ENCODE peak calls at places on chromosomes 1 and 21, in nine cellular contexts. One of them, this sample, is unnamed.

GRCh38 chr1:48596036-48596435 is 124.0 kb upstream of the SPATA6 start:
- DNase-seq in CD4-positive, alpha-beta T cell: no peak
- DNase-seq in HCT116: no peak
- DNase-seq in CD8-positive, alpha-beta T cell: no peak
- DNase-seq in astrocyte: peak
- DNase-seq in breast epithelium: no peak
- DNase-seq in PC-3: no peak
- DNase-seq in AG04450: no peak
- DNase-seq in psoas muscle: no peak
- DNase-seq in this sample: peak

GRCh38 chr1:8412183-8412831 is 94.4 kb downstream of the SLC45A1 start:
- DNase-seq in CD4-positive, alpha-beta T cell: no peak
- DNase-seq in HCT116: no peak
- DNase-seq in CD8-positive, alpha-beta T cell: no peak
- DNase-seq in astrocyte: peak
- DNase-seq in breast epithelium: no peak
- DNase-seq in PC-3: peak
- DNase-seq in AG04450: peak
- DNase-seq in psoas muscle: no peak
- DNase-seq in this sample: no peak

GRCh38 chr21:39713905-39714304 is 31.1 kb upstream of the IGSF5 start:
- DNase-seq in CD4-positive, alpha-beta T cell: no peak
- DNase-seq in HCT116: no peak
- DNase-seq in CD8-positive, alpha-beta T cell: no peak
- DNase-seq in astrocyte: no peak
- DNase-seq in breast epithelium: no peak
- DNase-seq in PC-3: no peak
- DNase-seq in AG04450: no peak
- DNase-seq in psoas muscle: no peak
- DNase-seq in this sample: no peak

GRCh38 chr1:38577937-38578443 is 281.6 kb downstream of the RRAGC start:
- DNase-seq in CD4-positive, alpha-beta T cell: no peak
- DNase-seq in HCT116: no peak
- DNase-seq in CD8-positive, alpha-beta T cell: no peak
- DNase-seq in astrocyte: peak
- DNase-seq in breast epithelium: no peak
- DNase-seq in PC-3: no peak
- DNase-seq in AG04450: no peak
- DNase-seq in psoas muscle: no peak
- DNase-seq in this sample: no peak

GRCh38 chr1:151705146-151705545 is 11.5 kb downstream of the CELF3 start:
- DNase-seq in CD4-positive, alpha-beta T cell: no peak
- DNase-seq in HCT116: no peak
- DNase-seq in CD8-positive, alpha-beta T cell: no peak
- DNase-seq in astrocyte: no peak
- DNase-seq in breast epithelium: no peak
- DNase-seq in PC-3: no peak
- DNase-seq in AG04450: no peak
- DNase-seq in psoas muscle: no peak
- DNase-seq in this sample: no peak

GRCh38 chr1:19764848-19765247 is 34.9 kb downstream of the TMCO4 start:
- DNase-seq in CD4-positive, alpha-beta T cell: no peak
- DNase-seq in HCT116: no peak
- DNase-seq in CD8-positive, alpha-beta T cell: no peak
- DNase-seq in astrocyte: peak
- DNase-seq in breast epithelium: no peak
- DNase-seq in PC-3: no peak
- DNase-seq in AG04450: no peak
- DNase-seq in psoas muscle: no peak
- DNase-seq in this sample: no peak

GRCh38 chr21:38159355-38159754 is 97.4 kb upstream of the KCNJ15 start:
- DNase-seq in CD4-positive, alpha-beta T cell: peak
- DNase-seq in HCT116: peak
- DNase-seq in CD8-positive, alpha-beta T cell: peak
- DNase-seq in astrocyte: peak
- DNase-seq in breast epithelium: no peak
- DNase-seq in PC-3: peak
- DNase-seq in AG04450: peak
- DNase-seq in psoas muscle: peak
- DNase-seq in this sample: peak

GRCh38 chr1:110707257-110707656 is 32.5 kb upstream of the KCNA3 start:
- DNase-seq in CD4-positive, alpha-beta T cell: no peak
- DNase-seq in HCT116: no peak
- DNase-seq in CD8-positive, alpha-beta T cell: no peak
- DNase-seq in astrocyte: no peak
- DNase-seq in breast epithelium: no peak
- DNase-seq in PC-3: no peak
- DNase-seq in AG04450: no peak
- DNase-seq in psoas muscle: no peak
- DNase-seq in this sample: no peak

GRCh38 chr1:144551543-144552424 is 40.9 kb upstream of the PPIAL4F start:
- DNase-seq in CD4-positive, alpha-beta T cell: peak
- DNase-seq in HCT116: peak
- DNase-seq in CD8-positive, alpha-beta T cell: peak
- DNase-seq in astrocyte: peak
- DNase-seq in breast epithelium: peak
- DNase-seq in PC-3: no peak
- DNase-seq in AG04450: peak
- DNase-seq in psoas muscle: peak
- DNase-seq in this sample: peak

GRCh38 chr1:198155253-198155652 is 1.5 kb upstream of the NEK7 start:
- DNase-seq in CD4-positive, alpha-beta T cell: no peak
- DNase-seq in HCT116: peak
- DNase-seq in CD8-positive, alpha-beta T cell: no peak
- DNase-seq in astrocyte: peak
- DNase-seq in breast epithelium: no peak
- DNase-seq in PC-3: peak
- DNase-seq in AG04450: no peak
- DNase-seq in psoas muscle: no peak
- DNase-seq in this sample: no peak

GRCh38 chr1:198157241-198157846 is 546 bp downstream of the NEK7 start:
- DNase-seq in CD4-positive, alpha-beta T cell: peak
- DNase-seq in HCT116: peak
- DNase-seq in CD8-positive, alpha-beta T cell: peak
- DNase-seq in astrocyte: peak
- DNase-seq in breast epithelium: peak
- DNase-seq in PC-3: peak
- DNase-seq in AG04450: peak
- DNase-seq in psoas muscle: peak
- DNase-seq in this sample: peak

GRCh38 chr1:198156111-198156744 is 570 bp upstream of the NEK7 start:
- DNase-seq in CD4-positive, alpha-beta T cell: peak
- DNase-seq in HCT116: peak
- DNase-seq in CD8-positive, alpha-beta T cell: peak
- DNase-seq in astrocyte: peak
- DNase-seq in breast epithelium: peak
- DNase-seq in PC-3: peak
- DNase-seq in AG04450: no peak
- DNase-seq in psoas muscle: peak
- DNase-seq in this sample: peak

GRCh38 chr1:198157847-198158765 is 1.3 kb downstream of the NEK7 start:
- DNase-seq in CD4-positive, alpha-beta T cell: no peak
- DNase-seq in HCT116: no peak
- DNase-seq in CD8-positive, alpha-beta T cell: no peak
- DNase-seq in astrocyte: peak
- DNase-seq in breast epithelium: no peak
- DNase-seq in PC-3: peak
- DNase-seq in AG04450: no peak
- DNase-seq in psoas muscle: no peak
- DNase-seq in this sample: peak

GRCh38 chr1:198156745-198157240 is at the start of gene NEK7:
- DNase-seq in CD4-positive, alpha-beta T cell: peak
- DNase-seq in HCT116: peak
- DNase-seq in CD8-positive, alpha-beta T cell: peak
- DNase-seq in astrocyte: peak
- DNase-seq in breast epithelium: peak
- DNase-seq in PC-3: peak
- DNase-seq in AG04450: no peak
- DNase-seq in psoas muscle: peak
- DNase-seq in this sample: peak
- TF ChIP-seq CTCF in CD4-positive, alpha-beta T cell: no peak
- TF ChIP-seq CTCF in HCT116: no peak
- TF ChIP-seq CTCF in CD8-positive, alpha-beta T cell: no peak
- TF ChIP-seq CTCF in astrocyte: no peak
- TF ChIP-seq CTCF in breast epithelium: no peak
- TF ChIP-seq CTCF in PC-3: no peak
- TF ChIP-seq CTCF in AG04450: no peak
- TF ChIP-seq CTCF in psoas muscle: peak
- TF ChIP-seq CTCF in this sample: peak

DNA sequence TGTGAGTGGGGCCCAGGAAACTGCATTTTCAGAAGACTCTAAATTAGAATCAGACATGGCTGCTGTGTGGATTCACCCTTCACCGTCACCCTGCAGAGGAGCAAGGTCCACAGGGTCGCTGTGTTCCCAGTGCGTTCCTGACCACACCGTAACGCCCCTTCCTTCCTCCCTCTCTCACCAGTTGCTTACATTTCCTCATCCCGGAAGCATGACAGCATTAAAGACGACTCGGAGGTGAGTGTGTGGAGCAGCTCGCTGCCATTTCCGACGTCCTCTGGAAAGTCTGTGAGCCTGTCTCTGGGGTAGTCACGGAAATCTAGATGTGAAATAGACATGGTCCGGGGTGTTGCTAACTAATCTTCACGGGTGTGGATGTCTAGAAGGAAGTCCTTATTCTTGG is 45.9 kb downstream of the FAAP20 start:
- DNase-seq in CD4-positive, alpha-beta T cell: peak
- DNase-seq in HCT116: no peak
- DNase-seq in CD8-positive, alpha-beta T cell: peak
- DNase-seq in astrocyte: no peak
- DNase-seq in breast epithelium: no peak
- DNase-seq in PC-3: no peak
- DNase-seq in AG04450: no peak
- DNase-seq in psoas muscle: no peak
- DNase-seq in this sample: no peak
- H3K27ac ChIP-seq in CD4-positive, alpha-beta T cell: peak
- H3K27ac ChIP-seq in HCT116: no peak
- H3K27ac ChIP-seq in CD8-positive, alpha-beta T cell: peak
- H3K27ac ChIP-seq in astrocyte: no peak
- H3K27ac ChIP-seq in breast epithelium: no peak
- H3K27ac ChIP-seq in PC-3: no peak
- H3K27ac ChIP-seq in AG04450: no peak
- H3K27ac ChIP-seq in psoas muscle: no peak
- H3K27ac ChIP-seq in this sample: no peak

GRCh38 chr1:40978886-40979240 is 633 bp upstream of the CTPS1 start:
- DNase-seq in CD4-positive, alpha-beta T cell: no peak
- DNase-seq in HCT116: no peak
- DNase-seq in CD8-positive, alpha-beta T cell: no peak
- DNase-seq in astrocyte: no peak
- DNase-seq in breast epithelium: no peak
- DNase-seq in PC-3: no peak
- DNase-seq in AG04450: no peak
- DNase-seq in psoas muscle: no peak
- DNase-seq in this sample: no peak

GRCh38 chr1:40977721-40978120 is 1.8 kb upstream of the CTPS1 start:
- DNase-seq in CD4-positive, alpha-beta T cell: no peak
- DNase-seq in HCT116: no peak
- DNase-seq in CD8-positive, alpha-beta T cell: no peak
- DNase-seq in astrocyte: peak
- DNase-seq in breast epithelium: no peak
- DNase-seq in PC-3: no peak
- DNase-seq in AG04450: no peak
- DNase-seq in psoas muscle: no peak
- DNase-seq in this sample: no peak

GRCh38 chr1:40980453-40981121 is 1.1 kb downstream of the CTPS1 start:
- DNase-seq in CD4-positive, alpha-beta T cell: peak
- DNase-seq in HCT116: no peak
- DNase-seq in CD8-positive, alpha-beta T cell: peak
- DNase-seq in astrocyte: no peak
- DNase-seq in breast epithelium: no peak
- DNase-seq in PC-3: peak
- DNase-seq in AG04450: no peak
- DNase-seq in psoas muscle: no peak
- DNase-seq in this sample: peak

GRCh38 chr1:40980068-40980452 is 564 bp downstream of the CTPS1 start:
- DNase-seq in CD4-positive, alpha-beta T cell: no peak
- DNase-seq in HCT116: no peak
- DNase-seq in CD8-positive, alpha-beta T cell: no peak
- DNase-seq in astrocyte: no peak
- DNase-seq in breast epithelium: no peak
- DNase-seq in PC-3: no peak
- DNase-seq in AG04450: no peak
- DNase-seq in psoas muscle: no peak
- DNase-seq in this sample: no peak

DNA sequence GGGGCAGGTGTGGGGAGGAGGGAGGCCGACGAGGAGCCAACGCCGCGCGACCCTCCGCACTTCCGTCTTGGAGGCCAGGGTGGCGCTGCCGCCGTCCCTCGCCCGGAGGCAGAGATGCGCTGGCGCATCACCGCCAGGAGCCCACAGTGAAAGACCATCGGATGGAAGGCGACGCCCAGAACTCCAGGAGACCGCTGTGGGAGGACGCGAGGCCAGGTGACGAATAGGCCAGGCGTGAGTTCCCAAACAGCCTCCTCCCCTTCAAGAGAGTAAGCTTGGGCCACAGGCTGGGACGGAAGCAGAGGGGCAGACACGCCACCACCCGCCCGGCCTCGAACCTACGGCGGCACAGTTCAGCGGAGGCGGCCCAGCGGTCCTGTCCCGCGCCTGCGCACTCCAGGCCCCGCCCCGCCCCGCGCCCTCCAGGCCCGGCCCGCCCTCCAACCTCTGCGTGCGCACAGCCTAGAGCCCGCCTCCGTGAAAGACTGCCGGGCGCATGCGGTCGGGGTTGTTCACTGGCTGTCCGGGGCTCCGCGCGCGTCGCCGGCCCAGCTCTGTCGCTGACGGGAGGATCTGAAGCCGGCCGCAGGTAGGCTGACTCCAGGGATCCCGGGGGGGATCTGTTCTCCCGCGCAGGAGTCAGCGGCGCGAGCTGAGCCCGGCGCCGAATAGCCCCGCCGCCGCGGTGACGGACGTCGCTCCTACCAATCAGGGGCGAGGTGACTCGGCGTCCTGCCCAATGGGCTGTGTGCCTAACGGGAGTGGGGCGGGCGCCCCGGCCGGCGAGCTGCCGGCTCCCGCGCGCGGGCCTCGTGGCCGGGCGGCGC is at the start of gene CTPS1:
- DNase-seq in CD4-positive, alpha-beta T cell: peak
- DNase-seq in HCT116: peak
- DNase-seq in CD8-positive, alpha-beta T cell: peak
- DNase-seq in astrocyte: peak
- DNase-seq in breast epithelium: peak
- DNase-seq in PC-3: peak
- DNase-seq in AG04450: peak
- DNase-seq in psoas muscle: peak
- DNase-seq in this sample: peak
- TF ChIP-seq CTCF in CD4-positive, alpha-beta T cell: peak
- TF ChIP-seq CTCF in HCT116: no peak
- TF ChIP-seq CTCF in CD8-positive, alpha-beta T cell: no peak
- TF ChIP-seq CTCF in astrocyte: no peak
- TF ChIP-seq CTCF in breast epithelium: no peak
- TF ChIP-seq CTCF in PC-3: peak
- TF ChIP-seq CTCF in AG04450: peak
- TF ChIP-seq CTCF in psoas muscle: no peak
- TF ChIP-seq CTCF in this sample: no peak

GRCh38 chr1:77354536-77354935 is 72.7 kb downstream of the AK5 start:
- DNase-seq in CD4-positive, alpha-beta T cell: no peak
- DNase-seq in HCT116: no peak
- DNase-seq in CD8-positive, alpha-beta T cell: no peak
- DNase-seq in astrocyte: no peak
- DNase-seq in breast epithelium: no peak
- DNase-seq in PC-3: no peak
- DNase-seq in AG04450: no peak
- DNase-seq in psoas muscle: no peak
- DNase-seq in this sample: no peak
- H3K27ac ChIP-seq in CD4-positive, alpha-beta T cell: no peak
- H3K27ac ChIP-seq in HCT116: no peak
- H3K27ac ChIP-seq in CD8-positive, alpha-beta T cell: no peak
- H3K27ac ChIP-seq in astrocyte: no peak
- H3K27ac ChIP-seq in breast epithelium: no peak
- H3K27ac ChIP-seq in PC-3: no peak
- H3K27ac ChIP-seq in AG04450: no peak
- H3K27ac ChIP-seq in psoas muscle: no peak
- H3K27ac ChIP-seq in this sample: no peak

This sample was measured in WERI-Rb-1.